ENCODE peak calls at places on chromosomes 11 and 22, in seven cellular contexts. Q is naive B cell, H is HEK293T, V is cardiac muscle cell, P is NCI-H1092 treated with DMSO at 0.1 percent for 48 hours, X is cardiac septum, L is mucosa of gallbladder. J is an unnamed sample.

GRCh38 chr11:77547863-77548551 is 41.7 kb upstream of the AQP11 start:
- DNase-seq in V (peak; percentile 81), L (peak; percentile 42), X (no peak), P (peak; percentile 79), Q (peak; percentile 44), H (peak; percentile 62), J (peak; percentile 71)

GRCh38 chr11:117705866-117706265 is 91.2 kb downstream of the DSCAML1 start:
- DNase-seq in H (no peak), X (no peak), P (peak; percentile 71), L (no peak), V (no peak), Q (no peak), J (no peak)

GRCh38 chr22:44486538-44486937 is 11.5 kb downstream of the RTL6 start:
- DNase-seq in L (no peak), V (no peak), Q (no peak), P (no peak), X (no peak), H (no peak), J (peak; percentile 49)

GRCh38 chr11:65900125-65900898 is at the start of gene FOSL1:
- DNase-seq in V (peak; percentile 78), Q (peak; percentile 93), P (no peak), X (peak; percentile 94), H (peak; percentile 72), L (peak; percentile 88), J (peak; percentile 94)

GRCh38 chr11:57491371-57492061 is 24.0 kb downstream of the SLC43A1 start:
- DNase-seq in H (peak; percentile 54), Q (peak; percentile 24), X (no peak), P (no peak), V (peak; percentile 42), L (no peak), J (peak; percentile 48)

GRCh38 chr22:43398910-43399309 is 12.9 kb upstream of the MPPED1 start:
- DNase-seq in L (no peak), V (no peak), Q (no peak), H (no peak), P (no peak), X (no peak), J (no peak)

GRCh38 chr11:19918302-19919049 is 205.8 kb downstream of the NAV2 start:
- DNase-seq in H (no peak), Q (no peak), P (no peak), L (no peak), V (no peak), X (no peak), J (no peak)

GRCh38 chr11:71418643-71419042 is 29.6 kb downstream of the DHCR7 start:
- DNase-seq in L (no peak), V (no peak), Q (peak; percentile 55), H (no peak), P (no peak), X (no peak), J (no peak)

GRCh38 chr11:127627629-127628462 is 627.3 kb upstream of the KIRREL3 start:
- DNase-seq in Q (no peak), P (peak; percentile 99), V (no peak), H (no peak), X (no peak), L (no peak), J (no peak)

GRCh38 chr11:86559311-86559945 is 113.0 kb downstream of the ME3 start:
- DNase-seq in Q (no peak), L (no peak), V (peak; percentile 2), P (no peak), H (no peak), X (no peak), J (peak; percentile 65)

GRCh38 chr11:60867871-60868681 is 734 bp downstream of the ZP1 start:
- DNase-seq in L (no peak), X (peak; percentile 43), H (no peak), V (no peak), Q (no peak), P (no peak), J (no peak)

GRCh38 chr22:33000342-33001280 is 57.6 kb downstream of the SYN3 start:
- DNase-seq in L (peak; percentile 27), Q (peak; percentile 17), H (peak; percentile 78), V (peak; percentile 71), P (peak; percentile 24), X (peak; percentile 76), J (peak; percentile 75)

J was measured in AG08395.